ENCODE peak calls at places on chromosomes 13 and 19, in seven cellular contexts. B is A549, C is uterus, Z is astrocyte of the spinal cord, S is iPS DF 6.9, X is choroid plexus epithelial cell, I is esophagus squamous epithelium. M is an unnamed sample.

GRCh38 chr13:32669030-32669646 is 82.9 kb downstream of the PDS5B start:
- DNase-seq in I (no peak), B (peak; percentile 48), Z (peak; percentile 71), S (peak; percentile 11), X (peak; percentile 81), C (no peak), M (no peak)

GRCh38 chr19:43774103-43774939 is 6.5 kb downstream of the KCNN4 start:
- DNase-seq in B (no peak), Z (no peak), I (no peak), C (peak; percentile 45), X (peak; percentile 74), S (no peak), M (no peak)

GRCh38 chr19:31256601-31256990 is 92.6 kb downstream of the TSHZ3 start:
- DNase-seq in I (no peak), X (no peak), B (no peak), S (no peak), Z (no peak), C (no peak), M (no peak)

GRCh38 chr19:44718441-44719261 is 19.7 kb downstream of the CEACAM16 start:
- DNase-seq in S (peak; percentile 80), Z (peak; percentile 35), I (no peak), B (peak; percentile 95), C (peak; percentile 78), X (no peak), M (no peak)

GRCh38 chr19:49489601-49490167 is 2.3 kb downstream of the RPL13A start:
- DNase-seq in S (no peak), Z (no peak), I (no peak), B (peak; percentile 78), C (no peak), X (no peak), M (no peak)

GRCh38 chr13:47829684-47830083 is 171.4 kb downstream of the SUCLA2 start:
- DNase-seq in C (no peak), Z (no peak), I (no peak), X (peak; percentile 54), S (no peak), B (no peak), M (peak; percentile 44)

GRCh38 chr19:36121486-36122124 is 6.3 kb downstream of the TBCB start:
- DNase-seq in Z (no peak), C (no peak), B (no peak), S (no peak), I (no peak), X (no peak), M (no peak)

GRCh38 chr13:97125810-97126738 is 96.1 kb upstream of the MBNL2 start:
- DNase-seq in B (no peak), X (peak; percentile 64), Z (peak; percentile 48), C (peak; percentile 76), S (no peak), I (no peak), M (peak; percentile 52)

GRCh38 chr19:28522545-28522922 is 690.4 kb downstream of the UQCRFS1 start:
- DNase-seq in C (no peak), B (no peak), X (no peak), S (no peak), I (no peak), Z (no peak), M (no peak)

GRCh38 chr13:24618219-24618955 is 61.8 kb upstream of the ATP12A start:
- DNase-seq in Z (no peak), B (no peak), X (no peak), I (no peak), S (no peak), C (no peak), M (no peak)

GRCh38 chr19:6484251-6484650 is 2.7 kb upstream of the DENND1C start:
- DNase-seq in X (no peak), B (no peak), I (no peak), Z (no peak), S (no peak), C (no peak), M (no peak)

GRCh38 chr13:110471833-110472162 is 89.7 kb downstream of the RAB20 start:
- DNase-seq in I (no peak), X (peak; percentile 87), B (no peak), S (no peak), Z (peak; percentile 60), C (no peak), M (no peak)

GRCh38 chr19:14479985-14480694 is 5.0 kb upstream of the PTGER1 start:
- DNase-seq in B (peak; percentile 63), S (peak; percentile 66), C (no peak), X (peak; percentile 45), Z (no peak), I (no peak), M (no peak)

GRCh38 chr19:49546825-49547565 is 19.2 kb downstream of the RCN3 start:
- DNase-seq in S (no peak), X (peak; percentile 93), Z (peak; percentile 85), B (peak; percentile 94), C (peak; percentile 88), I (no peak), M (peak; percentile 69)

GRCh38 chr19:6238643-6239281 is 41.0 kb downstream of the MLLT1 start:
- DNase-seq in X (peak; percentile 58), B (no peak), S (no peak), Z (peak; percentile 71), C (peak; percentile 70), I (no peak), M (no peak)

GRCh38 chr13:34747507-34747906 is 194.6 kb upstream of the NBEA start:
- DNase-seq in B (no peak), X (no peak), Z (no peak), I (no peak), C (no peak), S (no peak), M (no peak)

GRCh38 chr13:73985789-73986188 is 148.4 kb downstream of the KLF12 start:
- DNase-seq in X (no peak), C (no peak), I (no peak), B (no peak), S (no peak), Z (no peak), M (no peak)

GRCh38 chr19:51742736-51743288 is 8.9 kb downstream of the FPR1 start:
- DNase-seq in B (no peak), S (no peak), Z (peak; percentile 27), I (no peak), C (no peak), X (peak; percentile 82), M (peak; percentile 62)

GRCh38 chr13:76619631-76620030 is 266.6 kb downstream of the KCTD12 start:
- DNase-seq in C (no peak), I (no peak), Z (no peak), X (no peak), B (no peak), S (no peak), M (no peak)

GRCh38 chr19:42122691-42123607 is 9.3 kb downstream of the POU2F2 start:
- DNase-seq in X (no peak), B (no peak), Z (no peak), C (no peak), I (no peak), S (no peak), M (no peak)

GRCh38 chr13:28582225-28582891 is 76.6 kb upstream of the POMP start:
- DNase-seq in S (no peak), X (peak; percentile 64), Z (peak; percentile 13), C (no peak), I (no peak), B (no peak), M (peak; percentile 21)

GRCh38 chr19:49997709-49998108 is 27.5 kb downstream of the VRK3 start:
- DNase-seq in B (peak; percentile 76), Z (no peak), I (no peak), C (no peak), S (no peak), X (peak; percentile 50), M (no peak)

GRCh38 chr19:30165228-30165813 is 206.9 kb upstream of the ZNF536 start:
- DNase-seq in Z (no peak), B (no peak), S (no peak), C (no peak), X (no peak), I (no peak), M (no peak)

GRCh38 chr13:39886336-39886735 is 230.9 kb downstream of the COG6 start:
- DNase-seq in I (no peak), Z (no peak), X (no peak), C (no peak), B (no peak), S (no peak), M (no peak)

GRCh38 chr13:20525144-20525600 is 485 bp downstream of the CRYL1 start:
- DNase-seq in X (no peak), I (no peak), S (no peak), Z (no peak), C (peak; percentile 23), B (no peak), M (no peak)

DNA sequence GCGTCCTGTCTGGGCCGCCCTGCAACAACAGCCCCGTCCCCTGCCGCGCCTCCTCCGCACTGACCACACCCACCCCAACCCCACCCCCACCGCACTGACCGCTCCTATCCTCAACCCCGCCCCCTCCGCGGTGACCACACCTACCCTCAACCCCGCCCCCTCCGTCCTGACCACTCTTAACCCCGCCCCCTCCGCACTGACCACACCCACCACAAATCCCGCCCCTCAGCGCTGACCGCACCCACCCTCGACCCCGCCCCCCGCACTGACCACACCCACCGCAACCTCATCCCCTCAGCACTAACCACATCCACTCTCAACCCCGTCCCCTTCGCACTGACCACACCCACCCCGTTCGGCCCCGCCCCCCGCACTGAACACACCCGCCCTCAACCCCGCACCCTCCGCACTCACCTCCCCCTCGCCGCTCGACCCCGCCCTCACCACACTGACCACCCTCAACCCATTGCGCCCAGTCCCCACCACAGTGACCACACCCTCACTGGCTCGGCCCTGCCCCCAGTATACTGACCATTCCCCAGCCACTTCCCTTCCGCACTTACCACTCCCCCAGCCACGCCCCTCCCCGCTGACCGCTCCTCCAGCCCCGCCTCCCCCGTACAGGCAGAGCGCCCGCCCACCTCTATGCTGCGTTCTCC is 8.2 kb downstream of the F2RL3 start:
- DNase-seq in X (peak; percentile 97), C (peak; percentile 97), Z (peak; percentile 95), I (peak; percentile 98), S (peak; percentile 83), B (peak; percentile 80), M (peak; percentile 87)
- H3K4me3 ChIP-seq in X (peak overlapping the region; percentile 63), C (peak overlapping the region; percentile 52), Z (peak overlapping the region; percentile 48), I (peak overlapping the region; percentile 57), S (peak overlapping the region; percentile 66), B (peak overlapping the region; percentile 33), M (peak overlapping the region; percentile 63)

GRCh38 chr13:114062341-114062740 is 70.1 kb downstream of the RASA3 start:
- DNase-seq in X (no peak), B (no peak), Z (no peak), C (no peak), S (no peak), I (no peak), M (no peak)
- H3K4me3 ChIP-seq in X (no peak overlapping the region), B (no peak overlapping the region), Z (no peak overlapping the region), C (no peak overlapping the region), S (no peak overlapping the region), I (no peak overlapping the region), M (no peak overlapping the region)

DNA sequence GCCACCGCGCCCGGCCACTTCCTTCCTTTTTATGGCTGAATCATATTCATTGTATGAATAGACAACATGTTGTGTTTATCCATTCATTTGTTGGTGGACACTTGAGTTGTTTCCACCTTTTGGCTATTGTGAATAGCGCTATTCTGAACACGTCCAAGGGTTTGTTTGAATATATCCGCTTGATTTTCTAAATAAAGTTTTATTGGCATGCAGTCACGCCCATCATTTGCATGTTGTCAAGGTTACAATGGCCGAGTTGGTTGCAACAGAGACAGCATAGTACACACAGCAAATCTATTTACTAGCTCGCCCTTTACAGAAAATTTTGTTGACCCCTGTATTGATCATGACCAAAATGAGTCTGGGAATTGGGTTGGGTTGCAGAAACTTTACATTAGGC is 43.5 kb downstream of the COLGALT1 start:
- DNase-seq in S (no peak), B (no peak), X (no peak), C (no peak), I (no peak), Z (no peak), M (no peak)
- H3K4me3 ChIP-seq in S (no peak overlapping the region), B (no peak overlapping the region), X (no peak overlapping the region), C (no peak overlapping the region), I (no peak overlapping the region), Z (no peak overlapping the region), M (no peak overlapping the region)

GRCh38 chr19:39951065-39951650 is 16.7 kb upstream of the FCGBP start:
- DNase-seq in S (no peak), X (no peak), B (no peak), Z (no peak), I (no peak), C (no peak), M (no peak)
- H3K4me3 ChIP-seq in S (no peak overlapping the region), X (no peak overlapping the region), B (no peak overlapping the region), Z (no peak overlapping the region), I (no peak overlapping the region), C (no peak overlapping the region), M (no peak overlapping the region)

M was measured in skeletal muscle cell.